ENCODE peak calls at places on chromosomes 7 and 10, in six cellular contexts. L, E, Q, A, R and T are unnamed samples.

GRCh38 chr7:101494602-101495329 is 132.1 kb downstream of the COL26A1 start:
- DNase-seq in E (no peak), Q (no peak), L (no peak), R (no peak), A (peak), T (no peak)

GRCh38 chr10:103720328-103720963 is 134.9 kb downstream of the SH3PXD2A start:
- DNase-seq in E (no peak), L (no peak), Q (no peak), A (peak), R (no peak), T (no peak)

GRCh38 chr7:29623976-29624375 is 60.3 kb downstream of the PRR15 start:
- DNase-seq in R (no peak), L (no peak), E (no peak), Q (peak), A (no peak), T (no peak)

GRCh38 chr7:45646996-45647411 is 72.8 kb downstream of the ADCY1 start:
- DNase-seq in A (peak), L (peak), R (no peak), Q (no peak), E (no peak), T (peak)

GRCh38 chr7:91182819-91183405 is 81.3 kb upstream of the FZD1 start:
- DNase-seq in Q (no peak), A (no peak), L (no peak), R (no peak), E (peak), T (no peak)

GRCh38 chr7:132030161-132030568 is 473.7 kb upstream of the PODXL start:
- DNase-seq in E (no peak), L (peak), R (peak), A (no peak), Q (no peak), T (no peak)

GRCh38 chr7:44289341-44290249 is 35.8 kb downstream of the CAMK2B start:
- DNase-seq in E (no peak), R (peak), Q (no peak), A (peak), L (peak), T (peak)

GRCh38 chr10:44278669-44279337 is 106.1 kb downstream of the CXCL12 start:
- DNase-seq in R (no peak), L (no peak), A (peak), Q (no peak), E (no peak), T (no peak)

GRCh38 chr7:42272793-42273665 is 36.0 kb upstream of the GLI3 start:
- DNase-seq in R (no peak), A (peak), E (no peak), Q (no peak), L (no peak), T (no peak)

DNA sequence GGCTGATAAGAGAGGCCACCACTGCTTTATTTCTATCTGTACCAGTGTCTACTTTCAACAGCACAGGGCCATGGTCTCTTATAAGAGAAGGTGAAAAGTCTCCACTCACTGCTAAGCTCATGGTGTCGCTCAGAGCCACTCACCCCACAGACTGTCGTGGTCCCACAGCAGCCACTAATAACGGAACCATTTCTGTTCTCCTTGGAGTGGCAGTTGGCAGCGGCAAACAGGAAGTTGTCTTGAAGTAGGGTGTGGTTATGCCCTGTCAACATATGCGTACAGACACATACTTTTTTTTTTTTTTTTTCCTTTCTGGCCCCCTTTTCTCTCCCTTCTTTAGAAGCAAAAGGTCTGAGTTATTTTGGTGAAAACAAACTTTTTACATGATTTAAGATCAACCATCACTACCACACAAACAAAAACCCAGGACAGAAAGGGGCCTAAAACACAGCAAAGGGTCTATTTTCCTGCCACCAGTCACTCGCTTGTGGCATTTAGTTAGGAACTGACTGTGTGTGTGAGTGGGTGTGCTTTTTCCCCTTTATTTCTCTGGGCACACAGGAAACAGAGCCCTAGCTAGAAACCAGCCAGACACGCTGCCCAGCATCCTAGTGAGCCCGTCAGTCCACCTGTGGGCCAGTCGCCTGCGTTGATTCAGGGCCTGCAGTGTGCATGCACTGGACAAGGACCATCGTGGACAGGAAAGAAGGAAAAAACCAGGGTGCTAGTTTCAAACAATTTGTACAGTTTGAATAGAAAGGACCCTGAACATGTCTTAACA is 96.7 kb upstream of the EFCAB10 start:
- DNase-seq in Q (no peak), A (no peak), R (no peak), E (no peak), L (peak), T (no peak)
- H3K4me3 ChIP-seq in Q (no peak), A (no peak), R (no peak), E (peak), L (peak), T (no peak)

GRCh38 chr10:60139290-60139689 is 232.9 kb upstream of the CCDC6 start:
- DNase-seq in R (no peak), L (no peak), A (no peak), Q (peak), E (no peak), T (no peak)
- H3K4me3 ChIP-seq in R (peak), L (no peak), A (peak), Q (peak), E (peak), T (no peak)

DNA sequence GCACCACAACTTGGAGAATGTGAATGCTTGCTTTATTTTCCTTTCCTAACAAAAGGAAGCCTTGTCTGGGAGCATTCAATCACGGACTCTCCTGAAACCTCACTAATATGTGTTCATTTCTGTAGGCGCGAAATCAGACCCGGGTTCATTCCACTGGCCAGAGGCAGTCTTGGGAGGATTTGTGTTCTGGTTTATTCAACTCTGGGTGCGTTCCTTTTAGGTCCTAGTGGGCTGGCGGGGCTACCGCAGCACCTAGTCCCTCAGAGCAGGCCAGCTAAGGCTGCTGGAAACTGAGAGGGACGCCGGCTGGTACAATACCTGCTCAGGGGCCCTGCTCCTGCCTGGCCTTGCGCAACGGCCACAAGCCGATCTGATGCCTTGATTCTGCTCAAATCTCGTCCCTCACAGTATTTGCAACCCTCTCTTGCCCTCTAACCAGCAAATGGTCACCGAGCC is 7.5 kb downstream of the HOXA4 start:
- DNase-seq in Q (no peak), L (no peak), E (no peak), R (no peak), A (peak), T (peak)
- H3K4me3 ChIP-seq in Q (no peak), L (peak), E (peak), R (no peak), A (no peak), T (no peak)

GRCh38 chr7:39461263-39461662 is 104.9 kb upstream of the YAE1 start:
- DNase-seq in Q (no peak), E (peak), R (no peak), L (no peak), A (no peak), T (no peak)

GRCh38 chr7:39459606-39460090 is 106.6 kb upstream of the YAE1 start:
- DNase-seq in L (no peak), R (no peak), Q (no peak), A (no peak), E (no peak), T (no peak)

GRCh38 chr7:39460486-39460885 is 105.7 kb upstream of the YAE1 start:
- DNase-seq in Q (no peak), L (no peak), A (no peak), E (no peak), R (no peak), T (no peak)

GRCh38 chr7:39453743-39454355 is 112.4 kb upstream of the YAE1 start:
- DNase-seq in E (peak), Q (no peak), L (peak), A (peak), R (no peak), T (no peak)

DNA sequence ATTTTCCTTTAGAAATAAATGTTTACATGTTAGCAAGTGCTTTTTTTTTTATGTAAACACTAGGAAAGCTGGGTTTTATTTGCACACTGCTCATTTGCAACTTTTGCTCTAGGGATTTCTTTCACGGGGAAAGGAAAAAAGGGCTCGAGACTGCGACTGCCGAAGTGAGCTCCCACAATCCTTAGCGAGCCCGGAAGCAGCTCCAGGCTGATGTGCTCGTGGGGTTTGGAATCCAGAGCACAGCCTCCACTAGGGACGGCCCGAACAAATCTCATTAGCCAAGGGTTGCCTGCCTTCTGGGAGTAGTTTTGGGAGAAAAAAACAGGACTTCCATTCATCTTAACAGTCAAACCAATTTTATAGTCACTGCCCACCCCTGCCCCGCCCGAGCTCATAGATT is 107.9 kb upstream of the YAE1 start:
- DNase-seq in R (no peak), Q (no peak), E (no peak), A (no peak), L (no peak), T (no peak)
- H3K4me3 ChIP-seq in R (no peak), Q (peak), E (no peak), A (no peak), L (peak), T (no peak)

GRCh38 chr10:73758704-73759511 is 14.7 kb downstream of the SEC24C start:
- DNase-seq in E (no peak), A (no peak), Q (no peak), L (no peak), R (no peak), T (no peak)

GRCh38 chr10:73768881-73769280 is 13.0 kb upstream of the CHCHD1 start:
- DNase-seq in R (no peak), A (peak), Q (no peak), E (no peak), L (no peak), T (no peak)

GRCh38 chr10:73763343-73763742 is 18.5 kb upstream of the CHCHD1 start:
- DNase-seq in Q (no peak), R (no peak), E (no peak), A (no peak), L (no peak), T (no peak)

GRCh38 chr10:73759512-73760115 is 15.4 kb downstream of the SEC24C start:
- DNase-seq in Q (no peak), L (peak), A (no peak), R (no peak), E (no peak), T (no peak)

GRCh38 chr10:73762915-73763314 is 18.7 kb downstream of the SEC24C start:
- DNase-seq in Q (peak), L (no peak), R (no peak), E (no peak), A (no peak), T (no peak)
- H3K4me3 ChIP-seq in Q (no peak), L (no peak), R (no peak), E (no peak), A (no peak), T (no peak)

GRCh38 chr7:104208421-104208780 is 588 bp upstream of the ORC5 start:
- DNase-seq in L (no peak), R (no peak), E (no peak), Q (no peak), A (peak), T (no peak)

GRCh38 chr7:104207731-104208420 is at the start of gene ORC5:
- DNase-seq in E (no peak), A (peak), Q (peak), R (peak), L (peak), T (peak)

GRCh38 chr7:104209063-104209462 is 1.2 kb upstream of the ORC5 start:
- DNase-seq in R (no peak), L (no peak), A (no peak), E (no peak), Q (no peak), T (no peak)

GRCh38 chr7:104207348-104207730 is 474 bp downstream of the ORC5 start:
- DNase-seq in Q (no peak), E (no peak), L (no peak), R (no peak), A (no peak), T (no peak)

GRCh38 chr7:104206841-104207240 is 972 bp downstream of the ORC5 start:
- DNase-seq in E (no peak), Q (no peak), R (no peak), A (no peak), L (no peak), T (no peak)
- H3K4me3 ChIP-seq in E (peak), Q (peak), R (peak), A (peak), L (peak), T (peak)

GRCh38 chr10:97726636-97727178 is 10.2 kb upstream of the ZFYVE27 start:
- DNase-seq in A (peak), L (no peak), R (no peak), Q (peak), E (peak), T (no peak)
- H3K4me3 ChIP-seq in A (no peak), L (no peak), R (no peak), Q (peak), E (peak), T (peak)

DNA sequence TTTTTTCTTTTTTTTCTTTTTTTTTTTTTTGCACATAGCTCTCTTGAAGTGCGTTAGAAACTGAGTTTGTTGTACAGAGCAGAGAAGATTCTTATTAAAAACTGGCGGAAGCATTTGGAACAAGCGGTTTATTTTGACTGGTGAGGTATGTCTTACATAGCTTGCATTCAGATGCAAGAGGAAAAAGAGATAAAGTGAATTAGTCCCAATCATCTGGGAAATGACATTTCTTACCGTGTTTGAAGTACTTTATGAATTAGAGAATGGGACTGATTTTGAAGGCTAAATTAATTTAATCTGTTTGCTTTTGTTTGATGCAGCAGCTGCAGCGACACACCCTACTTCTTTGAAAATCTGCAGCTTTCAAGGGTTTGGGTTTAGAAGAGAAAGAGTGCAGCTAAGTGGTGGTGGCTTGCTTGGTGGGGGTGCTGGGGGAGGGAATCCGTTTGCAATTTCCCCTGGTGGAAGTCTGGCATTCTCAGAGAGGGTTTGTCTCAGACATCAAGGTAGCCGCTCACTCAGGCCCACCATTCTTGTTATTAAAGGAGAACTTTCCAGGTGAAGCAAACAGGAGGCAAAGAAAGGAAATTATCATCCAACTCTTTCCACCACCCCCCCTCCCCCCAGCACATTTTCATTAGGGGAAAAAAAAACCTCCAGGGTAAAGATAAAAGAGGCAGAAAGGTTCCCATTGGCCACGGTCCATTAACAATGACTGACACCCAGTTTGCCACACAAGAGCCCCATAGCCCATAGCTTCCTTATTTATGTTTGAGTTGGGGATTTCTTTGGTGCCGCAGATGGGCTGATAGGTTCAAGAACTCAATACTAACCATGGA is 231.7 kb downstream of the SKIDA1 start:
- DNase-seq in R (no peak), A (peak), L (no peak), Q (no peak), E (no peak), T (no peak)
- H3K4me3 ChIP-seq in R (no peak), A (no peak), L (no peak), Q (peak), E (no peak), T (no peak)

GRCh38 chr10:5812283-5813090 is 747 bp downstream of the GDI2 start:
- DNase-seq in R (peak), Q (no peak), L (peak), A (peak), E (no peak), T (no peak)

GRCh38 chr10:5809541-5810154 is 3.6 kb downstream of the GDI2 start:
- DNase-seq in Q (no peak), E (no peak), R (no peak), L (no peak), A (no peak), T (no peak)

GRCh38 chr10:5813091-5813340 is 218 bp downstream of the GDI2 start:
- DNase-seq in R (no peak), E (no peak), L (no peak), Q (no peak), A (no peak), T (no peak)

GRCh38 chr10:5811387-5811821 is 1.8 kb downstream of the GDI2 start:
- DNase-seq in E (peak), A (no peak), L (no peak), R (no peak), Q (no peak), T (no peak)

GRCh38 chr10:5810235-5810634 is 3.0 kb downstream of the GDI2 start:
- DNase-seq in A (no peak), E (no peak), Q (no peak), L (no peak), R (no peak), T (no peak)
- H3K4me3 ChIP-seq in A (no peak), E (no peak), Q (peak), L (peak), R (no peak), T (peak)